ENCODE peak calls at places on chromosome X, in seven cellular contexts. J is GM12878, H is K562, U is H1, G is SK-N-SH, V is HepG2, F is HCT116. K is an unnamed sample.
A peak's percentile ranks its signal among the peaks of the same experiment; 100 is the strongest.

GRCh38 chrX:109911046-109911445 is 91.9 kb upstream of the TMEM164 start:
- DNase-seq in F (no peak), G (peak; percentile 21), U (no peak), V (no peak), J (no peak), H (no peak), K (no peak)

GRCh38 chrX:98480606-98481005 is 1596.9 kb downstream of the RPA4 start:
- DNase-seq in J (no peak), U (no peak), H (no peak), G (no peak), F (no peak), V (no peak), K (no peak)

GRCh38 chrX:107537815-107538214 is 88.4 kb downstream of the FRMPD3 start:
- DNase-seq in V (peak; percentile 16), H (peak; percentile 43), J (no peak), G (peak; percentile 21), U (peak; percentile 51), F (peak; percentile 31), K (peak; percentile 72)

GRCh38 chrX:49043220-49043986 is at the start of gene TFE3:
- DNase-seq in H (peak; percentile 94), G (peak; percentile 94), U (peak; percentile 88), J (peak; percentile 95), F (peak; percentile 95), V (peak; percentile 97), K (peak; percentile 87)

GRCh38 chrX:19683817-19684216 is 168.5 kb upstream of the MAP3K15 start:
- DNase-seq in U (no peak), J (no peak), V (no peak), H (no peak), G (no peak), F (no peak), K (no peak)

GRCh38 chrX:15194136-15194535 is 75.7 kb downstream of the ASB9 start:
- DNase-seq in V (no peak), U (no peak), G (no peak), J (no peak), F (no peak), H (no peak), K (no peak)

GRCh38 chrX:115490814-115491213 is 70.2 kb upstream of the PLS3 start:
- DNase-seq in U (no peak), V (no peak), F (no peak), G (no peak), J (no peak), H (no peak), K (no peak)

GRCh38 chrX:95797344-95797743 is 887.3 kb upstream of the DIAPH2 start:
- DNase-seq in F (no peak), H (no peak), G (no peak), V (no peak), U (no peak), J (no peak), K (no peak)

GRCh38 chrX:31232506-31232905 is 160.7 kb upstream of the FTHL17 start:
- DNase-seq in F (no peak), V (no peak), U (no peak), G (no peak), H (no peak), J (no peak), K (no peak)

GRCh38 chrX:33204889-33205288 is 6.5 kb downstream of the DMD start:
- DNase-seq in V (no peak), H (no peak), F (no peak), G (no peak), J (no peak), U (no peak), K (no peak)

GRCh38 chrX:112043997-112044396 is 38.6 kb downstream of the TRPC5 start:
- DNase-seq in H (no peak), G (peak; percentile 14), V (no peak), F (peak; percentile 12), U (no peak), J (no peak), K (no peak)

GRCh38 chrX:31588355-31588754 is 516.5 kb upstream of the FTHL17 start:
- DNase-seq in F (no peak), V (no peak), G (no peak), J (no peak), U (no peak), H (no peak), K (no peak)

GRCh38 chrX:116272328-116272727 is 101.8 kb downstream of the AGTR2 start:
- DNase-seq in U (no peak), H (no peak), F (peak; percentile 70), V (no peak), J (no peak), G (no peak), K (no peak)

GRCh38 chrX:13005671-13006473 is 31.0 kb downstream of the TMSB4X start:
- DNase-seq in H (no peak), J (peak; percentile 89), V (no peak), G (no peak), F (no peak), U (no peak), K (no peak)

GRCh38 chrX:13965531-13965930 is 64.2 kb downstream of the GEMIN8 start:
- DNase-seq in V (no peak), H (no peak), F (no peak), G (no peak), J (no peak), U (no peak), K (no peak)

GRCh38 chrX:100895365-100896075 is 21.4 kb upstream of the NOX1 start:
- DNase-seq in J (no peak), V (peak; percentile 55), H (peak; percentile 12), G (peak; percentile 19), F (peak; percentile 26), U (peak; percentile 42), K (peak; percentile 67)

GRCh38 chrX:54029543-54030143 is 14.6 kb downstream of the PHF8 start:
- DNase-seq in F (no peak), H (no peak), U (no peak), G (no peak), V (no peak), J (no peak), K (peak; percentile 91)

GRCh38 chrX:109274806-109275205 is 207.1 kb downstream of the GUCY2F start:
- DNase-seq in G (no peak), U (no peak), H (no peak), F (no peak), V (no peak), J (no peak), K (no peak)

GRCh38 chrX:77937291-77937690 is 26.8 kb downstream of the ATP7A start:
- DNase-seq in G (no peak), H (no peak), J (no peak), U (no peak), V (no peak), F (no peak), K (no peak)
- TF ChIP-seq JUND in G (no peak), H (no peak), J (no peak), U (no peak), V (no peak), F (peak; percentile 34), K (no peak)

GRCh38 chrX:38304010-38304409 is 23.3 kb downstream of the RPGR start:
- DNase-seq in V (peak; percentile 11), F (no peak), H (no peak), J (no peak), G (no peak), U (no peak), K (peak; percentile 41)
- TF ChIP-seq JUND in V (no peak), F (no peak), H (no peak), J (no peak), G (no peak), U (no peak), K (no peak)

DNA sequence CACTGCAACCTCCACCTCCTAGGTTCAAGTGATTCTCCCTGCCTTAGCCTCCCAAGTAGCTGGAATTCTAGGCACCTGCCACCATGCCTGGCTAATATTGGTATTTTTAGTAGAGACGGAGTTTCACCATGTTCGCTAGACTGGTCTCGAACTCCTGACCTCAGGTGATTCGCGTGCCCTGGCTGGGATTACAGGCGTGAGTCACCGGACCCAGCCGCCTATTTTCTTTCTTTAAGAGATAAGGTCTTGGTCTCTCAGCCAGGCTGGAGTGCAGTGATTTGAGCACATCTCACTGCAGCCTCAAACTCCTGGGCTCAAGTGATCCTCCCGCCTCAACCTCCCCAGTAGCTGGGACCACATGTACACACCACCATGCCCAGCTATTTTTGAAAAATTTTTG is 166.5 kb downstream of the DHRSX start:
- DNase-seq in V (no peak), H (no peak), U (no peak), J (no peak), F (no peak), G (no peak), K (no peak)
- TF ChIP-seq JUND in V (no peak), H (no peak), U (no peak), J (no peak), F (no peak), G (no peak), K (no peak)

GRCh38 chrX:150362599-150363481 is at the start of gene MAMLD1:
- DNase-seq in F (peak; percentile 51), V (no peak), H (peak; percentile 20), G (peak; percentile 53), J (no peak), U (peak; percentile 47), K (peak; percentile 13)
- TF ChIP-seq JUND in F (no peak), V (no peak), H (no peak), G (no peak), J (no peak), U (no peak), K (no peak)

GRCh38 chrX:38066934-38067333 is 60.6 kb downstream of the SYTL5 start:
- DNase-seq in F (no peak), U (no peak), V (no peak), H (peak; percentile 4), G (no peak), J (no peak), K (no peak)

GRCh38 chrX:38060331-38060878 is 54.1 kb downstream of the SYTL5 start:
- DNase-seq in J (no peak), G (no peak), H (no peak), F (no peak), V (no peak), U (no peak), K (no peak)

DNA sequence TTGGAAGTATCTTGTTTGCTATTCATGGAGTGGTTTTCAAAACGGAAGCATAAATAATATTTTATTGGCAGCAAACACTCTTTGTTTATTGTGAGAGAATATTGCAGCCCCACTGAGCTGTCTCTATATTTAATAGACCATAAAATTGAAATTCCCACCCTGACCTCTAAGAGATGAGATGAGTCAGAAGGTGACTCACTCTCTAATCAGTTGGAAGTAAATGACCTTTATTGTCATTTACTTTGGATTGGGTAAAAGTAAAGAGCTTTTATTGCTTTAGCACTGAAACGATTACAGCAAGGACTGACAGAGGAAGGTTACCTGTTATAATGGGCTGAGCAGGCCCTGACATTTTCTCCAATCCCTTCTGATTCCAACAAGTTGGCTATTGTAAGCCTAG is 55.0 kb downstream of the SYTL5 start:
- DNase-seq in U (no peak), V (peak; percentile 14), G (no peak), J (no peak), F (peak; percentile 73), H (no peak), K (no peak)
- TF ChIP-seq JUND in U (peak; percentile 77), V (no peak), G (peak; percentile 68), J (no peak), F (peak; percentile 87), H (peak; percentile 82), K (no peak)

GRCh38 chrX:151816914-151817313 is 82.4 kb downstream of the CNGA2 start:
- DNase-seq in V (no peak), G (no peak), J (no peak), F (no peak), U (no peak), H (no peak), K (no peak)
- TF ChIP-seq JUND in V (no peak), G (no peak), J (no peak), F (no peak), U (no peak), H (no peak), K (no peak)

GRCh38 chrX:74922922-74923321 is 2.3 kb downstream of the NEXMIF start:
- DNase-seq in U (no peak), F (no peak), J (peak; percentile 69), G (no peak), V (no peak), H (no peak), K (no peak)
- TF ChIP-seq JUND in U (no peak), F (no peak), J (no peak), G (no peak), V (no peak), H (no peak), K (no peak)

K was measured in T47D.